ENCODE peak calls at places on chromosome 15, in ten cellular contexts. Z is transverse colon, Y is gastrocnemius medialis, M is upper lobe of left lung, A is uterus, E is IMR-90, I is esophagus muscularis mucosa, V is heart left ventricle, F is adrenal gland, N is breast epithelium. Q is an unnamed sample. For H3K27me3, the result is how much of the 10 kb centered on the place peaks cover.

GRCh38 chr15:66703540-66703941 is 1.5 kb downstream of the SMAD6 start:
- DNase-seq in I (no peak), Z (peak), M (no peak), F (peak), N (no peak), A (peak), E (peak), Y (peak), V (peak), Q (peak)

GRCh38 chr15:62021991-62022600 is 38.2 kb downstream of the VPS13C start:
- DNase-seq in F (no peak), N (no peak), A (no peak), Y (no peak), M (no peak), V (no peak), E (no peak), I (no peak), Z (no peak), Q (no peak)

GRCh38 chr15:32053717-32054116 is 23.4 kb downstream of the CHRNA7 start:
- DNase-seq in A (no peak), V (no peak), Z (no peak), F (no peak), I (no peak), N (no peak), E (no peak), M (no peak), Y (no peak), Q (no peak)

GRCh38 chr15:94056314-94056713 is 175.0 kb upstream of the MCTP2 start:
- DNase-seq in A (no peak), F (no peak), N (no peak), I (no peak), E (peak), V (no peak), M (no peak), Z (no peak), Y (no peak), Q (no peak)

GRCh38 chr15:95875141-95875643 is 455.3 kb upstream of the NR2F2 start:
- DNase-seq in M (no peak), Z (no peak), V (no peak), A (no peak), I (no peak), E (no peak), Y (peak), F (peak), N (no peak), Q (no peak)

GRCh38 chr15:91522609-91523332 is 330.7 kb upstream of the SLCO3A1 start:
- DNase-seq in A (no peak), I (peak), Z (no peak), E (peak), M (no peak), N (no peak), V (no peak), Y (no peak), F (no peak), Q (no peak)

GRCh38 chr15:53936137-53936536 is 42.1 kb upstream of the UNC13C start:
- DNase-seq in Y (no peak), M (no peak), V (no peak), F (no peak), I (no peak), Z (no peak), N (no peak), A (no peak), E (no peak), Q (no peak)

GRCh38 chr15:30929064-30929669 is 25.5 kb downstream of the FAN1 start:
- DNase-seq in A (no peak), I (peak), M (peak), Z (no peak), F (no peak), E (no peak), V (no peak), Y (no peak), N (no peak), Q (no peak)

GRCh38 chr15:41487802-41488201 is 5.9 kb upstream of the ITPKA start:
- DNase-seq in A (no peak), I (no peak), Y (no peak), M (no peak), F (no peak), E (peak), V (no peak), N (no peak), Z (no peak), Q (no peak)

GRCh38 chr15:25985179-25985578 is 122.1 kb upstream of the ATP10A start:
- DNase-seq in Y (no peak), Z (no peak), M (no peak), E (no peak), I (no peak), N (no peak), F (no peak), V (no peak), A (no peak), Q (no peak)

GRCh38 chr15:49273734-49274318 is 103.8 kb downstream of the GALK2 start:
- DNase-seq in F (no peak), V (no peak), I (no peak), Y (no peak), A (no peak), N (no peak), M (no peak), E (no peak), Z (no peak), Q (no peak)

GRCh38 chr15:72197460-72198409 is at the start of gene GRAMD2A:
- DNase-seq in I (no peak), M (peak), N (no peak), F (peak), A (no peak), E (no peak), Z (peak), Y (no peak), V (no peak), Q (peak)

GRCh38 chr15:42016971-42017370 is 3.9 kb downstream of the PLA2G4E start:
- DNase-seq in N (no peak), E (no peak), Z (no peak), Y (no peak), F (no peak), M (no peak), I (no peak), V (no peak), A (no peak), Q (no peak)

GRCh38 chr15:59965741-59966140 is 38.4 kb upstream of the FOXB1 start:
- DNase-seq in A (no peak), I (no peak), E (no peak), M (no peak), N (no peak), Z (no peak), F (no peak), Y (no peak), V (no peak), Q (no peak)

GRCh38 chr15:70328137-70329115 is 230.7 kb upstream of the TLE3 start:
- DNase-seq in A (peak), Y (peak), Z (peak), E (peak), M (no peak), V (no peak), N (no peak), I (no peak), F (peak), Q (peak)

GRCh38 chr15:35854398-35854797 is 308.4 kb upstream of the DPH6 start:
- DNase-seq in Y (no peak), F (no peak), V (no peak), A (no peak), Z (no peak), E (no peak), M (no peak), N (no peak), I (no peak), Q (no peak)

GRCh38 chr15:70936326-70936725 is 43.7 kb downstream of the LRRC49 start:
- DNase-seq in A (no peak), Y (no peak), V (no peak), N (no peak), M (no peak), Z (no peak), E (peak), F (no peak), I (no peak), Q (peak)

GRCh38 chr15:45253330-45253729 is 1.3 kb downstream of the SLC28A2 start:
- DNase-seq in Y (no peak), N (no peak), E (no peak), V (no peak), F (no peak), I (no peak), M (no peak), Z (no peak), A (no peak), Q (no peak)

GRCh38 chr15:57335326-57336118 is 40.8 kb upstream of the CGNL1 start:
- DNase-seq in Y (no peak), Z (no peak), N (no peak), M (no peak), A (no peak), E (no peak), F (no peak), V (no peak), I (no peak), Q (no peak)

GRCh38 chr15:84750583-84751092 is 2.2 kb downstream of the ZNF592 start:
- DNase-seq in E (no peak), Y (no peak), Z (no peak), A (no peak), I (no peak), M (no peak), F (no peak), V (no peak), N (no peak), Q (no peak)

GRCh38 chr15:60972866-60973265 is 256.2 kb downstream of the RORA start:
- DNase-seq in I (no peak), A (no peak), M (no peak), Y (no peak), V (no peak), F (no peak), N (no peak), Z (no peak), E (peak), Q (no peak)

GRCh38 chr15:71295242-71296031 is 180.2 kb downstream of the THSD4 start:
- DNase-seq in I (no peak), N (no peak), F (no peak), E (peak), Z (no peak), Y (peak), A (peak), V (no peak), M (no peak), Q (peak)

GRCh38 chr15:96838088-96838487 is 507.6 kb downstream of the NR2F2 start:
- DNase-seq in Y (no peak), F (no peak), E (no peak), V (no peak), Z (no peak), I (no peak), M (no peak), A (no peak), N (no peak), Q (no peak)

GRCh38 chr15:56492786-56493555 is 28.0 kb upstream of the MNS1 start:
- DNase-seq in M (no peak), Y (no peak), I (no peak), A (no peak), Z (no peak), E (no peak), F (no peak), V (no peak), N (no peak), Q (no peak)

GRCh38 chr15:83205725-83206324 is 1.8 kb downstream of the HDGFL3 start:
- DNase-seq in M (no peak), A (no peak), I (no peak), N (no peak), Y (no peak), E (peak), Z (no peak), F (no peak), V (no peak), Q (no peak)

GRCh38 chr15:50235794-50236193 is 29.7 kb downstream of the HDC start:
- DNase-seq in Z (no peak), Y (no peak), A (no peak), M (no peak), F (no peak), I (peak), V (no peak), N (no peak), E (peak), Q (no peak)

GRCh38 chr15:47407692-47408091 is 309.6 kb upstream of the SEMA6D start:
- DNase-seq in A (no peak), E (no peak), Y (no peak), F (no peak), I (no peak), Z (no peak), V (no peak), M (no peak), N (no peak), Q (no peak)

GRCh38 chr15:37142371-37142770 is 42.0 kb upstream of the MEIS2 start:
- DNase-seq in F (no peak), Z (no peak), Y (no peak), N (no peak), E (no peak), M (no peak), V (no peak), I (no peak), A (no peak), Q (no peak)
- TF ChIP-seq POLR2A in F (no peak), Z (no peak), Y (no peak), N (no peak), E (no peak), M (no peak), V (no peak), I (no peak), A (no peak), Q (no peak)

GRCh38 chr15:101492752-101493692 is 3.5 kb upstream of the PCSK6 start:
- DNase-seq in I (peak), Z (no peak), Y (no peak), N (no peak), F (no peak), V (no peak), E (no peak), A (no peak), M (no peak), Q (no peak)

GRCh38 chr15:101489633-101490407 is at the start of gene PCSK6:
- DNase-seq in M (peak), A (no peak), N (no peak), I (no peak), V (no peak), F (no peak), Y (no peak), E (no peak), Z (peak), Q (no peak)

GRCh38 chr15:101490922-101491738 is 1.6 kb upstream of the PCSK6 start:
- DNase-seq in N (no peak), A (no peak), F (no peak), I (peak), E (no peak), Z (no peak), V (no peak), Y (no peak), M (no peak), Q (no peak)

GRCh38 chr15:101490408-101490891 is 943 bp upstream of the PCSK6 start:
- DNase-seq in E (no peak), V (no peak), M (no peak), Y (no peak), A (no peak), N (no peak), F (no peak), Z (no peak), I (no peak), Q (no peak)

DNA sequence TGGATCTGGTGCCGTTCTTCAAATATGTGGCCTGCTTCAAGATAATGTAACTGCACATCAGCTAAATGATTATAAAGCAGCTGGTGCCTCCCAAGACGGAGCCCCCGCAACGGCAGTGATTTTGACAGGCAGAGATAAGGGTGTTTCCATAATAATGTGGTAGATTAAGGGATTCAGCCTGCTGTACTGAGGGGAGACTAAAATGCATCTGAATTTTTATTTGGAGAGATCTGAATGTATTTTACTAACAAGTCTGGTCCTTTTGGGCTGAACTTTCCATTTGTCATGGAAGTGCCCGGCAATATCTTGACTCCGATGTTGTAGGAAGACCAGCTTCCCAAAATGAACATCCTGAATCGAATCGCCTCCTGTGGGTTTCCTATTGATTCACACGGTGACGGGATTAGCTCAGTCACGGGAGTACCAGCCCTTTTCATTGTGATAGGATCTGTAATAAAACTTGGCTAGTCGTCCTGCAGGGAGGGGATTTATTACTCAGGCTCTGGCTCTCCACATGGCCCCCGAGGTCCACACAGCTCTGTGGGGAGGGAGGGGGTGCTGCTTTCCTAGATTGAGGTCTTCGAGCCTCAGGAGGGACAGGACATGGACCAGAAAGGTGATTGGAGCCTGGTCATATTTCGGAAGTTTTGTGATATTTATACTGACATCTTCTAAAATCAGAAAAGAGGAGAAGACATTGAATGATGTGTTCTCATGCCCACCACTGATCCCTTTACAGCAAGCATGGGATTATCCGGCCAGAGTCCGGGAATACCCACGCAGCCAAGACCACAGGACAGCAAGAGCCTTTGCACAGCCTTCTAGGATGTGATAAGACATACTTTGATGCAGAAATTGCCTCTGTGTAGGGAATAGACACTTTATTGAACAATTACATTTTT is 2.5 kb upstream of the PCSK6 start:
- DNase-seq in Z (no peak), V (no peak), I (peak), Y (no peak), N (no peak), M (no peak), A (no peak), E (no peak), F (no peak), Q (no peak)
- H3K27me3 ChIP-seq in Z (under half), V (under half), I (half or more), Y (under half), N (under half), M (under half), A (under half), E (half or more), F (under half), Q (under half)

GRCh38 chr15:89836255-89837133 is 21.8 kb upstream of the ANPEP start:
- DNase-seq in I (peak), M (no peak), Z (no peak), Y (peak), E (peak), N (no peak), F (no peak), A (no peak), V (no peak), Q (no peak)

GRCh38 chr15:89837134-89837829 is 22.6 kb upstream of the ANPEP start:
- DNase-seq in E (peak), Y (peak), A (no peak), I (no peak), Z (no peak), V (no peak), F (no peak), M (no peak), N (no peak), Q (no peak)

GRCh38 chr15:89839424-89839823 is 24.8 kb upstream of the ANPEP start:
- DNase-seq in I (no peak), M (no peak), V (no peak), E (no peak), Y (no peak), F (no peak), Z (no peak), A (no peak), N (no peak), Q (no peak)

GRCh38 chr15:89835190-89835564 is 20.5 kb upstream of the ANPEP start:
- DNase-seq in A (no peak), N (no peak), I (no peak), Y (no peak), E (no peak), M (no peak), F (no peak), V (no peak), Z (no peak), Q (no peak)

GRCh38 chr15:89837830-89838178 is 23.2 kb upstream of the ANPEP start:
- DNase-seq in Z (no peak), Y (no peak), E (no peak), I (no peak), F (no peak), A (no peak), N (no peak), M (no peak), V (no peak), Q (no peak)
- H3K27ac ChIP-seq in Z (peak), Y (peak), E (peak), I (no peak), F (no peak), A (peak), N (peak), M (peak), V (peak), Q (peak)

GRCh38 chr15:63052128-63052826 is 9.7 kb downstream of the TPM1 start:
- DNase-seq in M (no peak), A (no peak), I (no peak), V (no peak), Y (no peak), Z (no peak), E (no peak), F (no peak), N (no peak), Q (no peak)

GRCh38 chr15:63051701-63052066 is 9.1 kb downstream of the TPM1 start:
- DNase-seq in Z (no peak), M (no peak), V (no peak), Y (no peak), F (no peak), I (no peak), A (no peak), E (no peak), N (no peak), Q (no peak)

GRCh38 chr15:63054985-63055384 is 12.4 kb downstream of the TPM1 start:
- DNase-seq in N (no peak), M (no peak), F (no peak), Y (no peak), I (no peak), A (no peak), Z (no peak), V (no peak), E (no peak), Q (no peak)

GRCh38 chr15:63054281-63054683 is 11.7 kb downstream of the TPM1 start:
- DNase-seq in I (no peak), V (no peak), N (no peak), M (no peak), Z (no peak), E (no peak), Y (no peak), A (no peak), F (no peak), Q (no peak)

DNA sequence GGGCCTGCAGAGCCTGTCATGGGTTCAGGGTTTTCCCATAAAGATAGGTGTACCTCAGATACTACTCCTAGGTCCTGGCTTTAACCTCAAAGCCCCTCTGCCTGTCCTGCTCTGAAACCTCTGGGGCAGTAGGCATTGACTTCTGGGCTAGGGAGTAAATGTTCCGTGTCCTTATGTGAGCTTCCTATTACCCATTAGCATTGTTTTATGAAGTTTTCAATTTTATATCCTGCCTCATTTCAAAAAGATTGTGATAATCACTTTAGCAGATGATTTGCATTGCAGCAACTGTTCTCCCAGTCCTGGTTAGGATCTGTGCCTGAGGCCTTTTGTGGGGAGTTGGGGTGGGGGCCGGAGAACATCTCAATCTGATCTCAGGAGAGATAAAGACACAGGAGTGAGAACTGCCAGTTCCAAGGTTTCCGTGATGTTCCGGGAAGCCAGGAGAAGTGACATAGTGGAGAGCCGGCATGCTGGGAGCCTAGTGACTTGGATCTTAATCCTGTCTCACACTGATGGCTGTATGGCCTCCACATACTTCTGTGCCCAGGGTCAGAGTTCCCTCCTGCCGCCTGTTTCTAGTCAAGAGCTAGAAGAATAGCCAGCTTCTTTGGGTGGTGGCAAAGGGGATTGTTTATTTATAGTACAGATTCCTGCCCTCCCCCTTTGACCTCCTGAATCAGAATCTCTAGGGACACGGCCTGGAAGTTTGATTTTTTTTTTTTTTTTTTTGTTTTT is 10.6 kb downstream of the TPM1 start:
- DNase-seq in M (no peak), N (peak), I (no peak), E (no peak), A (peak), F (peak), Y (peak), V (peak), Z (peak), Q (no peak)
- TF ChIP-seq POLR2A in M (peak), N (no peak), I (no peak), E (peak), A (peak), F (peak), Y (no peak), V (peak), Z (no peak), Q (no peak)

DNA sequence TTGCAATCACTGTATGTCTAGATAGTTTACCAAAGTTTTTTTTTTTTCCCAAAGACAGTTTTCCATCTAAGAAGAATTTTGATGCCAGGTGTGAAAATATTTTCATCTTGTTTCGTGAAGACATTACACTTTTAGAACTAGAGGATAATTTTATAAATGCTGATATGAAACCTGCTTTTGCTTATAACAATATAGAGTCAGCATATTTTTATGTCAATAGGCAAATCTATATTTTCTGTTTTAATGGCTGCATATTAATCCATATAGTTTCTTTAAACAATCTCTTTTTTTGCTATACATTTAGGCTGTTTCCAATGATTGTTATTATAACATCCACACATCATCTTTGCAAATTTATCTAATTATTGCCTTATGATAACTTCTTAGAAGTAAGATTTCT is 12.6 kb upstream of the INSYN1 start:
- DNase-seq in V (no peak), M (no peak), N (no peak), A (no peak), I (no peak), Z (no peak), Y (no peak), E (no peak), F (no peak), Q (no peak)
- H3K27me3 ChIP-seq in V (under half), M (under half), N (under half), A (under half), I (under half), Z (under half), Y (under half), E (half or more), F (under half), Q (under half)